ENCODE peak calls at places on chromosome 17, in seven cellular contexts. L is HepG2, K is tibial nerve, Q is ovary, E is sigmoid colon, U is endothelial cell of umbilical vein, I is prostate gland. V is an unnamed sample.

GRCh38 chr17:19003966-19004600 is 481 bp downstream of the FAM83G start:
- DNase-seq in L (peak; percentile 50), K (no peak), Q (peak; percentile 44), E (no peak), U (peak; percentile 34), I (no peak), V (no peak)

GRCh38 chr17:75273968-75274708 is 3.1 kb upstream of the MIF4GD start:
- DNase-seq in L (no peak), K (no peak), Q (no peak), E (no peak), U (no peak), I (no peak), V (no peak)

GRCh38 chr17:77456271-77456950 is 315.6 kb downstream of the SEC14L1 start:
- DNase-seq in L (no peak), K (no peak), Q (no peak), E (no peak), U (no peak), I (no peak), V (no peak)

GRCh38 chr17:76560036-76560876 is 20.4 kb downstream of the PRCD start:
- DNase-seq in L (no peak), K (no peak), Q (no peak), E (no peak), U (no peak), I (no peak), V (no peak)

GRCh38 chr17:77327566-77328463 is 187.0 kb downstream of the SEC14L1 start:
- DNase-seq in L (no peak), K (peak; percentile 11), Q (peak; percentile 8), E (peak; percentile 62), U (no peak), I (no peak), V (no peak)

GRCh38 chr17:71334041-71334781 is 786.6 kb upstream of the SOX9 start:
- DNase-seq in L (no peak), K (no peak), Q (no peak), E (no peak), U (no peak), I (no peak), V (peak; percentile 17)

GRCh38 chr17:2433696-2434095 is 32.8 kb upstream of the MNT start:
- DNase-seq in L (no peak), K (no peak), Q (no peak), E (no peak), U (no peak), I (no peak), V (no peak)

GRCh38 chr17:72771734-72772133 is 320.8 kb downstream of the SLC39A11 start:
- DNase-seq in L (no peak), K (no peak), Q (no peak), E (no peak), U (no peak), I (no peak), V (no peak)

GRCh38 chr17:72117748-72118587 is 2.9 kb upstream of the SOX9 start:
- DNase-seq in L (no peak), K (no peak), Q (no peak), E (no peak), U (no peak), I (no peak), V (peak; percentile 85)

GRCh38 chr17:79388556-79389295 is 222.1 kb downstream of the RBFOX3 start:
- DNase-seq in L (peak; percentile 34), K (no peak), Q (no peak), E (no peak), U (peak; percentile 33), I (peak; percentile 39), V (no peak)

GRCh38 chr17:34171245-34171818 is 83.8 kb upstream of the CCL2 start:
- DNase-seq in L (peak; percentile 65), K (peak; percentile 52), Q (no peak), E (no peak), U (peak; percentile 73), I (peak; percentile 34), V (peak; percentile 52)

GRCh38 chr17:45233423-45233924 is 11.8 kb downstream of the FMNL1 start:
- DNase-seq in L (no peak), K (no peak), Q (no peak), E (no peak), U (no peak), I (no peak), V (no peak)

GRCh38 chr17:70345061-70345460 is 175.7 kb downstream of the KCNJ2 start:
- DNase-seq in L (no peak), K (no peak), Q (no peak), E (no peak), U (no peak), I (no peak), V (no peak)

GRCh38 chr17:1365445-1366039 is 34.5 kb downstream of the YWHAE start:
- DNase-seq in L (peak; percentile 70), K (no peak), Q (peak; percentile 31), E (peak; percentile 86), U (peak; percentile 86), I (peak; percentile 67), V (no peak)

GRCh38 chr17:65169691-65170090 is 32.5 kb downstream of the RGS9 start:
- DNase-seq in L (no peak), K (no peak), Q (no peak), E (no peak), U (no peak), I (no peak), V (no peak)

GRCh38 chr17:38729368-38729885 is 714 bp upstream of the CISD3 start:
- DNase-seq in L (no peak), K (no peak), Q (no peak), E (no peak), U (no peak), I (no peak), V (no peak)

GRCh38 chr17:38730526-38731379 is 612 bp downstream of the CISD3 start:
- DNase-seq in L (peak; percentile 90), K (peak; percentile 61), Q (peak; percentile 81), E (peak; percentile 93), U (peak; percentile 53), I (no peak), V (no peak)

GRCh38 chr17:38731526-38732294 is 1.6 kb downstream of the CISD3 start:
- DNase-seq in L (no peak), K (no peak), Q (no peak), E (peak; percentile 79), U (no peak), I (peak; percentile 51), V (no peak)

GRCh38 chr17:38728290-38728831 is 1.8 kb upstream of the CISD3 start:
- DNase-seq in L (no peak), K (no peak), Q (no peak), E (no peak), U (no peak), I (no peak), V (no peak)

GRCh38 chr17:38729886-38730525 is at the start of gene CISD3:
- DNase-seq in L (peak; percentile 81), K (peak; percentile 65), Q (peak; percentile 83), E (peak; percentile 93), U (peak; percentile 63), I (peak; percentile 81), V (peak; percentile 62)
- TF ChIP-seq POLR2A in L (peak; percentile 22), K (peak; percentile 36), Q (peak; percentile 19), E (no peak), U (peak; percentile 58), I (no peak), V (no peak)

GRCh38 chr17:61761827-61762226 is 101.5 kb downstream of the BRIP1 start:
- DNase-seq in L (no peak), K (no peak), Q (no peak), E (no peak), U (no peak), I (no peak), V (no peak)
- H3K4me3 ChIP-seq in L (no peak overlapping the region), K (no peak overlapping the region), Q (peak overlapping the region; percentile 3), E (no peak overlapping the region), U (no peak overlapping the region), I (no peak overlapping the region), V (no peak overlapping the region)

DNA sequence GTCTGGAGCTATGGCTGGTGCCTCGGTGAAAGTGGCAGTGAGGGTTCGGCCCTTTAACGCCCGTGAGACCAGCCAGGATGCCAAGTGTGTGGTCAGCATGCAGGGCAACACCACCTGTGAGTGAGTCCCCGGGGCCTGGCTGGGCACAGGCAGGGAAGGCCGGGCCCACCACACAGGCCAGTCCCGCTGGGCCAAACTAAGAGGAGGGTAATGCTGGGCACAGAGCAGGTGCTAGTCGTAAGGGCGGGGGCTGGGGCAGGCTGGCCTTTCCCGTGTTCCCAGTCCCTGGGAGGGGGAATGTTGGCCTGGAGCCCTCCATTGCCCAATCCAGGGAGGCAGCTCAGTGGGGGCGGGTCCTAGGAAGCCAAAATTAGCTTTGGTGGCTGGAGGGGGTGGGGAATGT is 2.5 kb downstream of the KIF1C start:
- DNase-seq in L (no peak), K (peak; percentile 37), Q (peak; percentile 84), E (peak; percentile 92), U (no peak), I (no peak), V (peak; percentile 94)
- TF ChIP-seq POLR2A in L (no peak), K (no peak), Q (no peak), E (no peak), U (no peak), I (no peak), V (no peak)

GRCh38 chr17:68593331-68593710 is 7.8 kb downstream of the FAM20A start:
- DNase-seq in L (no peak), K (no peak), Q (no peak), E (no peak), U (no peak), I (no peak), V (no peak)

GRCh38 chr17:68591583-68591982 is 9.6 kb downstream of the FAM20A start:
- DNase-seq in L (no peak), K (no peak), Q (peak; percentile 50), E (no peak), U (peak; percentile 9), I (no peak), V (no peak)

GRCh38 chr17:68592004-68592403 is 9.2 kb downstream of the FAM20A start:
- DNase-seq in L (no peak), K (no peak), Q (no peak), E (no peak), U (no peak), I (no peak), V (no peak)

GRCh38 chr17:68594552-68594951 is 6.6 kb downstream of the FAM20A start:
- DNase-seq in L (no peak), K (no peak), Q (no peak), E (no peak), U (no peak), I (no peak), V (no peak)

GRCh38 chr17:68592667-68593330 is 8.4 kb downstream of the FAM20A start:
- DNase-seq in L (no peak), K (no peak), Q (no peak), E (no peak), U (no peak), I (no peak), V (no peak)
- H3K4me3 ChIP-seq in L (no peak overlapping the region), K (no peak overlapping the region), Q (no peak overlapping the region), E (no peak overlapping the region), U (no peak overlapping the region), I (no peak overlapping the region), V (no peak overlapping the region)

GRCh38 chr17:80633197-80633596 is 88.6 kb downstream of the RPTOR start:
- DNase-seq in L (no peak), K (no peak), Q (no peak), E (no peak), U (no peak), I (no peak), V (no peak)
- TF ChIP-seq POLR2A in L (no peak), K (no peak), Q (no peak), E (no peak), U (no peak), I (no peak), V (no peak)

GRCh38 chr17:7229504-7229903 is 4.8 kb downstream of the DVL2 start:
- DNase-seq in L (no peak), K (no peak), Q (no peak), E (no peak), U (no peak), I (no peak), V (no peak)
- H3K4me3 ChIP-seq in L (no peak overlapping the region), K (no peak overlapping the region), Q (no peak overlapping the region), E (no peak overlapping the region), U (no peak overlapping the region), I (no peak overlapping the region), V (no peak overlapping the region)

GRCh38 chr17:32483451-32484019 is 3.3 kb upstream of the CDK5R1 start:
- DNase-seq in L (peak; percentile 56), K (peak; percentile 56), Q (peak; percentile 91), E (peak; percentile 81), U (peak; percentile 72), I (peak; percentile 36), V (no peak)
- TF ChIP-seq POLR2A in L (no peak), K (no peak), Q (peak; percentile 22), E (no peak), U (no peak), I (no peak), V (no peak)